ENCODE peak calls at places on chromosome 12, in seven cellular contexts. V is GM12865; F is neuronal stem cell; H is SJSA1; U is T47D; D is HepG2; N is stimulated activated CD8-positive, alpha-beta memory T cell treated with anti-CD3 and anti-CD28 coated beads, Interleukin-2, amount 100 ng/mL, for 48 hours. M is an unnamed sample.

GRCh38 chr12:8780389-8780788 is 42.0 kb upstream of the A2ML1 start:
- DNase-seq in F (no peak), N (no peak), D (peak), U (peak), V (peak), H (peak), M (peak)

GRCh38 chr12:124165695-124166094 is 129.2 kb upstream of the RFLNA start:
- DNase-seq in D (no peak), N (no peak), H (no peak), U (no peak), F (no peak), V (no peak), M (no peak)

GRCh38 chr12:116135209-116135930 is 142.1 kb downstream of the MED13L start:
- DNase-seq in N (no peak), H (peak), V (no peak), D (peak), F (no peak), U (no peak), M (peak)

GRCh38 chr12:10136637-10137205 is 6.7 kb upstream of the CLEC7A start:
- DNase-seq in D (peak), H (no peak), F (no peak), N (no peak), U (no peak), V (no peak), M (no peak)

GRCh38 chr12:104263580-104264358 is 39.8 kb upstream of the EID3 start:
- DNase-seq in V (no peak), H (no peak), F (no peak), N (no peak), D (no peak), U (no peak), M (peak)

GRCh38 chr12:81949721-81950120 is 190.6 kb upstream of the PPFIA2 start:
- DNase-seq in N (no peak), V (no peak), F (no peak), H (no peak), D (no peak), U (no peak), M (no peak)

GRCh38 chr12:12722351-12723146 is 5.4 kb downstream of the CDKN1B start:
- DNase-seq in F (no peak), U (no peak), N (no peak), V (peak), D (no peak), H (peak), M (no peak)

GRCh38 chr12:76881152-76881551 is 2.3 kb upstream of the CSRP2 start:
- DNase-seq in F (no peak), D (no peak), N (no peak), H (no peak), U (no peak), V (no peak), M (no peak)

GRCh38 chr12:124654666-124655316 is 87.4 kb upstream of the NCOR2 start:
- DNase-seq in D (no peak), V (no peak), F (no peak), U (no peak), N (no peak), H (no peak), M (peak)

M was measured in foreskin fibroblast.